ENCODE peak calls at places on chromosome 14, in nine cellular contexts. H, Y, Z, K, U, T, J, M and N are unnamed samples.

GRCh38 chr14:71783101-71783500 is 149.1 kb upstream of the RGS6 start:
- DNase-seq in H (no peak), K (no peak), J (no peak), Y (no peak), T (no peak), U (no peak), Z (no peak), M (no peak), N (no peak)

GRCh38 chr14:97251423-97252155 is 454.4 kb downstream of the VRK1 start:
- DNase-seq in J (no peak), U (peak; percentile 70), H (peak; percentile 10), M (no peak), Y (no peak), Z (no peak), K (no peak), T (no peak), N (no peak)

GRCh38 chr14:57871487-57872080 is 5.7 kb upstream of the SLC35F4 start:
- DNase-seq in U (peak; percentile 47), T (no peak), H (peak; percentile 37), Z (no peak), J (no peak), K (no peak), Y (no peak), M (no peak), N (no peak)

GRCh38 chr14:81990312-81990761 is 456.7 kb upstream of the SEL1L start:
- DNase-seq in Y (peak; percentile 63), J (peak; percentile 17), Z (peak; percentile 18), U (peak; percentile 39), M (no peak), K (no peak), H (peak; percentile 63), T (no peak), N (peak; percentile 40)

GRCh38 chr14:61860294-61860918 is 98.2 kb downstream of the SNAPC1 start:
- DNase-seq in H (peak; percentile 59), K (no peak), T (no peak), Y (no peak), Z (peak; percentile 63), J (no peak), U (peak; percentile 67), M (peak; percentile 58), N (peak; percentile 40)

GRCh38 chr14:101111620-101112290 is 208.2 kb upstream of the RTL1 start:
- DNase-seq in T (no peak), U (no peak), Y (peak; percentile 50), Z (peak; percentile 4), H (no peak), M (no peak), K (no peak), J (no peak), N (peak; percentile 12)

GRCh38 chr14:85578925-85579324 is 49.0 kb downstream of the FLRT2 start:
- DNase-seq in M (no peak), Y (no peak), U (no peak), J (no peak), T (no peak), H (no peak), Z (no peak), K (no peak), N (no peak)

GRCh38 chr14:33954016-33954598 is 3.2 kb upstream of the EGLN3 start:
- DNase-seq in U (no peak), J (no peak), M (no peak), H (no peak), T (no peak), Z (no peak), K (no peak), Y (no peak), N (no peak)

GRCh38 chr14:71665781-71666180 is 266.4 kb upstream of the RGS6 start:
- DNase-seq in K (no peak), Y (no peak), M (no peak), T (no peak), Z (no peak), H (no peak), J (no peak), U (no peak), N (no peak)

GRCh38 chr14:105356927-105357326 is 41.4 kb upstream of the TEX22 start:
- DNase-seq in M (no peak), Y (no peak), J (no peak), U (no peak), K (no peak), T (no peak), Z (no peak), H (no peak), N (no peak)

GRCh38 chr14:32656609-32657008 is 282.1 kb upstream of the NPAS3 start:
- DNase-seq in K (no peak), M (no peak), Y (no peak), J (no peak), T (no peak), U (no peak), Z (no peak), H (no peak), N (no peak)

GRCh38 chr14:73634333-73634833 is 10.4 kb upstream of the DNAL1 start:
- DNase-seq in J (no peak), Z (no peak), M (no peak), U (peak; percentile 93), K (peak; percentile 55), T (peak; percentile 55), H (no peak), Y (no peak), N (peak; percentile 35)

GRCh38 chr14:71108398-71109114 is 201.3 kb downstream of the PCNX1 start:
- DNase-seq in Z (no peak), M (no peak), K (no peak), Y (no peak), H (no peak), U (no peak), J (no peak), T (no peak), N (no peak)

GRCh38 chr14:24693941-24694507 is 60.0 kb upstream of the GZMB start:
- DNase-seq in M (no peak), T (no peak), Z (no peak), K (no peak), H (no peak), U (no peak), J (no peak), Y (no peak), N (no peak)

GRCh38 chr14:99946652-99947489 is 118.4 kb upstream of the EVL start:
- DNase-seq in M (no peak), J (no peak), Y (no peak), U (peak; percentile 66), H (peak; percentile 52), K (no peak), Z (peak; percentile 59), T (peak; percentile 36), N (peak; percentile 38)

DNA sequence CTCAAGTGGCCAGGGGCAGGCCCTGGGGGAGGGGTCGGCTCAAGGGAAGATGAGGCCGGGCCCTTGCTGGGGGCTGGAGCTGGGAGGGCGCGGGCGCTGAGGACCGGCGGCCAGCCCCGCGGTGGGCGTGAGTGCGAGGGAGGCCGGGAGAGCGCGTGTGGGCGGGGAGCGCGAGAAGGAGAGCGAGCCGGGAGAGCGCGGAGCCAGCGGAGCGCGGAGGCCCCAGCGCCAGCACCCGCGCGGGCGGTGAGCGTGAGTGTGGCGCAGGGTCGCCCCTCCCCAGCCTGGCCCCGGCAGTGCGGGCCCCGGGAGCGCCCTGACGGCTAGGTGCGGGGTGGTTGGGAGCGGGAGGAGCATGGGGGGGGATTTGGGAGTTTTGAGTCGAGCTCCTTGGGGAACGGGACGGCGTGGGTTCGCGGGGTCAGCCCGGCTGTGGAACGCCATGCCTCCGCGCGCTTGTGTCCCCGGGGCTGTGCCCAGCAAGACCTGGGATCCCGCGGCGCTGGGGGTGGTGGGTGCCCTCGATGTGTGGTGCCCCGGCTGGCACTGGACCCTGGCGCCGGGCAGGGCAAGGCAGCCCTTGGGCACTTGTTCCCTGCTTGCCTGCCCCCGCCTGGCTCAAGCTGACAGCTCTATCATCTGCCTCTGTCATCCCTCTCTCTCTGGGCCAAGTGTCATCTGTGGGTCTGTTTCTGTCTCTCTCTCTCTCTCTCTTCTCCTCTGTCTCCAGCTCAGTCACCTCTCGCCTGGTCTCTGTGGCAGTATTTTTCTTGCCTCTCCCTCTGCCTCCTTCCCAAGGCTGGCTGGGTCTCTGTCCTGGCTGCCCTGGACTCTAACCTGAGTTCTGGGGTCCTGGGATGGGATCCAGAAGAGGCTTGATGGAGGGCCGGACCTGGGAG is at the start of gene LBHD2:
- DNase-seq in U (peak; percentile 30), Z (no peak), Y (no peak), T (no peak), H (no peak), J (no peak), M (peak; percentile 40), K (peak; percentile 45), N (no peak)
- H3K27me3 ChIP-seq in U (peaks cover 1% of the 10 kb centered on the region), Z (no peaks in the 10 kb centered on the region), Y (peaks cover 5% of the 10 kb centered on the region), T (peaks cover 47% of the 10 kb centered on the region), H (no peaks in the 10 kb centered on the region), J (no peaks in the 10 kb centered on the region), M (no peaks in the 10 kb centered on the region), K (peaks cover 33% of the 10 kb centered on the region), N (peaks cover 19% of the 10 kb centered on the region)

GRCh38 chr14:74660167-74660566 is 48.1 kb upstream of the LTBP2 start:
- DNase-seq in T (no peak), J (no peak), U (no peak), Z (no peak), H (no peak), K (no peak), M (no peak), Y (no peak), N (no peak)
- H3K4me1 ChIP-seq in T (no peaks in the 10 kb centered on the region), J (no peaks in the 10 kb centered on the region), U (no peaks in the 10 kb centered on the region), Z (no peaks in the 10 kb centered on the region), H (no peaks in the 10 kb centered on the region), K (peaks cover 3% of the 10 kb centered on the region), M (peaks cover 7% of the 10 kb centered on the region), Y (peaks cover 25% of the 10 kb centered on the region), N (no peaks in the 10 kb centered on the region)

GRCh38 chr14:21024668-21025373 is at the start of gene NDRG2:
- DNase-seq in U (peak; percentile 88), T (peak; percentile 91), H (peak; percentile 86), Y (peak; percentile 72), M (peak; percentile 83), K (peak; percentile 87), J (peak; percentile 89), Z (peak; percentile 79), N (peak; percentile 91)
- H3K27me3 ChIP-seq in U (peaks cover 8% of the 10 kb centered on the region), T (no peaks in the 10 kb centered on the region), H (no peaks in the 10 kb centered on the region), Y (no peaks in the 10 kb centered on the region), M (no peaks in the 10 kb centered on the region), K (no peaks in the 10 kb centered on the region), J (no peaks in the 10 kb centered on the region), Z (no peaks in the 10 kb centered on the region), N (no peaks in the 10 kb centered on the region)

GRCh38 chr14:20662968-20663731 is 21.2 kb upstream of the RNASE4 start:
- DNase-seq in J (peak; percentile 81), K (peak; percentile 78), U (peak; percentile 91), T (peak; percentile 44), M (peak; percentile 74), Z (peak; percentile 73), Y (peak; percentile 42), H (peak; percentile 32), N (peak; percentile 89)
- H3K4me1 ChIP-seq in J (no peaks in the 10 kb centered on the region), K (peaks cover 12% of the 10 kb centered on the region), U (no peaks in the 10 kb centered on the region), T (peaks cover 7% of the 10 kb centered on the region), M (no peaks in the 10 kb centered on the region), Z (peaks cover 14% of the 10 kb centered on the region), Y (peaks cover 10% of the 10 kb centered on the region), H (peaks cover 7% of the 10 kb centered on the region), N (no peaks in the 10 kb centered on the region)